ENCODE peak calls at places on chromosomes 12 and 14, in nine cellular contexts. T, H, V, G, C, F, A, Z and W are unnamed samples.

GRCh38 chr12:104748356-104748755 is 209.7 kb downstream of the SLC41A2 start:
- DNase-seq in T (no peak), H (no peak), V (no peak), G (no peak), C (no peak), F (no peak), A (no peak), Z (no peak), W (no peak)

GRCh38 chr14:96126339-96126770 is 78.3 kb upstream of the BDKRB2 start:
- DNase-seq in T (no peak), H (peak), V (peak), G (no peak), C (peak), F (no peak), A (no peak), Z (no peak), W (no peak)

GRCh38 chr12:67069451-67070306 is 199.5 kb upstream of the CAND1 start:
- DNase-seq in T (peak), H (peak), V (peak), G (no peak), C (no peak), F (peak), A (peak), Z (peak), W (peak)

GRCh38 chr14:92471919-92472318 is 41.7 kb upstream of the RIN3 start:
- DNase-seq in T (no peak), H (no peak), V (peak), G (peak), C (no peak), F (no peak), A (no peak), Z (peak), W (no peak)

GRCh38 chr14:100030441-100031153 is 34.6 kb upstream of the EVL start:
- DNase-seq in T (no peak), H (no peak), V (peak), G (peak), C (no peak), F (no peak), A (no peak), Z (no peak), W (no peak)

GRCh38 chr12:51428256-51428655 is 3.6 kb downstream of the SLC4A8 start:
- DNase-seq in T (no peak), H (no peak), V (no peak), G (no peak), C (no peak), F (no peak), A (no peak), Z (no peak), W (no peak)

GRCh38 chr12:53972152-53972702 is 699 bp upstream of the HOXC11 start:
- DNase-seq in T (no peak), H (no peak), V (no peak), G (no peak), C (no peak), F (no peak), A (no peak), Z (no peak), W (no peak)

GRCh38 chr12:65740873-65741600 is 83.2 kb upstream of the HMGA2 start:
- DNase-seq in T (peak), H (peak), V (peak), G (no peak), C (peak), F (peak), A (peak), Z (peak), W (peak)

GRCh38 chr12:93135286-93136239 is 206.5 kb upstream of the EEA1 start:
- DNase-seq in T (no peak), H (no peak), V (no peak), G (no peak), C (no peak), F (no peak), A (no peak), Z (no peak), W (no peak)

GRCh38 chr12:6632026-6632978 is 3.5 kb downstream of the LPAR5 start:
- DNase-seq in T (peak), H (peak), V (no peak), G (no peak), C (peak), F (peak), A (peak), Z (peak), W (peak)

GRCh38 chr12:234891-235415 is 21.0 kb upstream of the SLC6A12 start:
- DNase-seq in T (no peak), H (no peak), V (no peak), G (no peak), C (no peak), F (no peak), A (no peak), Z (no peak), W (no peak)

GRCh38 chr14:89365071-89365801 is 51.8 kb downstream of the FOXN3 start:
- DNase-seq in T (peak), H (peak), V (peak), G (no peak), C (peak), F (no peak), A (peak), Z (peak), W (no peak)

GRCh38 chr14:70398706-70399431 is 18.0 kb downstream of the SYNJ2BP start:
- DNase-seq in T (no peak), H (no peak), V (no peak), G (no peak), C (no peak), F (no peak), A (no peak), Z (no peak), W (no peak)

GRCh38 chr14:55764784-55765183 is 184.8 kb downstream of the KTN1 start:
- DNase-seq in T (no peak), H (no peak), V (no peak), G (no peak), C (no peak), F (no peak), A (no peak), Z (no peak), W (no peak)

GRCh38 chr14:103070263-103070885 is 13.0 kb upstream of the CDC42BPB start:
- DNase-seq in T (no peak), H (no peak), V (no peak), G (no peak), C (no peak), F (no peak), A (no peak), Z (no peak), W (no peak)

GRCh38 chr12:22974865-22975264 is 349.9 kb downstream of the ETNK1 start:
- DNase-seq in T (no peak), H (no peak), V (peak), G (peak), C (no peak), F (no peak), A (no peak), Z (no peak), W (no peak)

GRCh38 chr14:91144425-91145145 is 30.7 kb downstream of the DGLUCY start:
- DNase-seq in T (no peak), H (no peak), V (peak), G (peak), C (no peak), F (no peak), A (no peak), Z (no peak), W (no peak)

GRCh38 chr12:56954057-56954577 is 3.3 kb downstream of the RDH16 start:
- DNase-seq in T (no peak), H (no peak), V (no peak), G (no peak), C (no peak), F (no peak), A (no peak), Z (no peak), W (no peak)

GRCh38 chr14:105227346-105227745 is 21.0 kb upstream of the BTBD6 start:
- DNase-seq in T (no peak), H (no peak), V (no peak), G (no peak), C (no peak), F (no peak), A (no peak), Z (no peak), W (no peak)

GRCh38 chr12:47742253-47742825 is 16.3 kb downstream of the RAPGEF3 start:
- DNase-seq in T (peak), H (peak), V (peak), G (no peak), C (peak), F (peak), A (no peak), Z (no peak), W (peak)

GRCh38 chr14:77681196-77682157 is 26.3 kb downstream of the ALKBH1 start:
- DNase-seq in T (no peak), H (no peak), V (no peak), G (no peak), C (no peak), F (no peak), A (no peak), Z (peak), W (peak)

GRCh38 chr14:49593016-49593415 is 5.7 kb upstream of the LRR1 start:
- DNase-seq in T (no peak), H (no peak), V (peak), G (peak), C (no peak), F (no peak), A (no peak), Z (no peak), W (no peak)

GRCh38 chr12:103809154-103809553 is 31.9 kb downstream of the NT5DC3 start:
- DNase-seq in T (no peak), H (no peak), V (no peak), G (no peak), C (no peak), F (no peak), A (no peak), Z (no peak), W (no peak)

GRCh38 chr12:16165506-16165905 is 112.0 kb downstream of the SLC15A5 start:
- DNase-seq in T (no peak), H (no peak), V (peak), G (peak), C (no peak), F (peak), A (peak), Z (no peak), W (peak)

GRCh38 chr14:55691659-55692058 is 111.7 kb downstream of the KTN1 start:
- DNase-seq in T (no peak), H (no peak), V (no peak), G (no peak), C (no peak), F (no peak), A (no peak), Z (no peak), W (no peak)

GRCh38 chr12:2580821-2581220 is 213.9 kb upstream of the FKBP4 start:
- DNase-seq in T (no peak), H (no peak), V (peak), G (peak), C (no peak), F (no peak), A (no peak), Z (no peak), W (no peak)

GRCh38 chr12:54701940-54702592 is 53.9 kb upstream of the DCD start:
- DNase-seq in T (peak), H (peak), V (peak), G (no peak), C (peak), F (peak), A (peak), Z (no peak), W (peak)

GRCh38 chr12:66726531-66726930 is 47.7 kb upstream of the GRIP1 start:
- DNase-seq in T (no peak), H (no peak), V (no peak), G (no peak), C (no peak), F (no peak), A (no peak), Z (no peak), W (no peak)

GRCh38 chr12:118060301-118061010 is 523 bp downstream of the WSB2 start:
- DNase-seq in T (no peak), H (no peak), V (no peak), G (no peak), C (peak), F (no peak), A (peak), Z (peak), W (peak)

GRCh38 chr14:37272569-37272968 is 74.8 kb downstream of the MIPOL1 start:
- DNase-seq in T (no peak), H (no peak), V (no peak), G (no peak), C (no peak), F (no peak), A (no peak), Z (no peak), W (no peak)